ENCODE peak calls at places on chromosomes 12 and 14, in four cellular contexts. S, J, G and L are unnamed samples.

GRCh38 chr12:56448860-56449621 is at the start of gene TIMELESS:
- DNase-seq in J (peak), G (peak), S (peak), L (peak)

GRCh38 chr12:42373669-42374068 is 47.7 kb downstream of the PPHLN1 start:
- DNase-seq in J (no peak), G (no peak), S (no peak), L (no peak)

GRCh38 chr12:116595186-116595585 is 36.0 kb downstream of the MAP1LC3B2 start:
- DNase-seq in G (no peak), S (peak), J (no peak), L (no peak)

GRCh38 chr12:106228320-106228710 is 19.5 kb downstream of the CKAP4 start:
- DNase-seq in J (no peak), S (no peak), G (no peak), L (no peak)

GRCh38 chr14:99321955-99322730 is 50.1 kb upstream of the BCL11B start:
- DNase-seq in G (no peak), J (no peak), S (no peak), L (no peak)

GRCh38 chr14:28703482-28703881 is 63.1 kb upstream of the FOXG1 start:
- DNase-seq in G (no peak), J (no peak), S (no peak), L (no peak)

GRCh38 chr12:113286712-113287111 is 48.2 kb downstream of the SLC8B1 start:
- DNase-seq in J (no peak), S (no peak), G (no peak), L (no peak)

GRCh38 chr14:51651388-51652167 is at the start of gene FRMD6:
- DNase-seq in S (peak), G (peak), J (peak), L (peak)

GRCh38 chr12:115709410-115710065 is 568.0 kb downstream of the MED13L start:
- DNase-seq in G (no peak), J (no peak), S (peak), L (no peak)

GRCh38 chr14:47929334-47929733 is 253.9 kb upstream of the MDGA2 start:
- DNase-seq in S (no peak), J (no peak), G (no peak), L (no peak)

GRCh38 chr14:56002876-56003625 is 115.2 kb upstream of the PELI2 start:
- DNase-seq in S (no peak), G (no peak), J (no peak), L (peak)

GRCh38 chr14:102279688-102280348 is 25.1 kb downstream of the MOK start:
- DNase-seq in G (peak), J (peak), S (peak), L (no peak)

GRCh38 chr12:54592316-54592715 is 3.9 kb upstream of the PPP1R1A start:
- DNase-seq in S (peak), G (no peak), J (peak), L (no peak)

GRCh38 chr12:29614926-29615325 is 117.4 kb upstream of the OVCH1 start:
- DNase-seq in S (peak), J (no peak), G (no peak), L (no peak)

GRCh38 chr12:131789638-131790037 is 38.6 kb upstream of the MMP17 start:
- DNase-seq in G (no peak), S (no peak), J (no peak), L (no peak)

GRCh38 chr12:98895086-98895651 is 250.1 kb downstream of the APAF1 start:
- DNase-seq in J (no peak), S (no peak), G (no peak), L (no peak)

GRCh38 chr12:79844693-79845092 is 90.2 kb downstream of the PPP1R12A start:
- DNase-seq in G (peak), J (peak), S (peak), L (no peak)

GRCh38 chr14:34180428-34180827 is 229.6 kb upstream of the EGLN3 start:
- DNase-seq in G (peak), S (no peak), J (no peak), L (no peak)

GRCh38 chr12:132597333-132598283 is 12.8 kb downstream of the LRCOL1 start:
- DNase-seq in S (peak), J (peak), G (peak), L (no peak)

GRCh38 chr12:110310754-110311153 is 29.7 kb downstream of the ATP2A2 start:
- DNase-seq in S (no peak), J (no peak), G (no peak), L (no peak)

GRCh38 chr14:103313704-103314103 is 20.3 kb upstream of the EIF5 start:
- DNase-seq in J (no peak), S (no peak), G (peak), L (no peak)

GRCh38 chr12:6851153-6851920 is at the start of gene CDCA3:
- DNase-seq in S (peak), J (peak), G (peak), L (peak)

GRCh38 chr12:54980341-54980740 is 4.2 kb downstream of the TESPA1 start:
- DNase-seq in J (no peak), S (no peak), G (no peak), L (no peak)

GRCh38 chr12:109987615-109988014 is 8.6 kb downstream of the GIT2 start:
- DNase-seq in S (no peak), J (peak), G (peak), L (no peak)

GRCh38 chr14:105180598-105181528 is at the start of gene NUDT14:
- DNase-seq in G (peak), S (peak), J (peak), L (peak)

GRCh38 chr14:23300687-23301223 is 1.9 kb downstream of the PPP1R3E start:
- DNase-seq in G (peak), S (no peak), J (peak), L (no peak)

GRCh38 chr14:72790887-72791566 is 102.9 kb downstream of the DPF3 start:
- DNase-seq in G (no peak), S (no peak), J (no peak), L (no peak)

GRCh38 chr12:53764630-53765029 is 12.9 kb upstream of the CISTR start:
- DNase-seq in J (no peak), S (no peak), G (no peak), L (no peak)

GRCh38 chr14:60092516-60092915 is 793 bp downstream of the PCNX4 start:
- DNase-seq in S (peak), J (peak), G (peak), L (peak)

GRCh38 chr12:60172266-60172665 is 576.4 kb downstream of the SLC16A7 start:
- DNase-seq in J (peak), G (peak), S (no peak), L (no peak)

GRCh38 chr12:2339022-2339431 is 286.2 kb downstream of the CACNA1C start:
- DNase-seq in J (peak), S (peak), G (peak), L (no peak)

GRCh38 chr14:76584271-76584702 is 177.0 kb upstream of the VASH1 start:
- DNase-seq in J (no peak), S (no peak), G (no peak), L (no peak)

GRCh38 chr12:104737113-104737512 is 221.0 kb downstream of the SLC41A2 start:
- DNase-seq in G (no peak), J (no peak), S (no peak), L (no peak)

GRCh38 chr14:37230551-37231194 is 32.9 kb downstream of the MIPOL1 start:
- DNase-seq in S (peak), G (peak), J (peak), L (peak)

GRCh38 chr14:37234222-37234621 is 36.5 kb downstream of the MIPOL1 start:
- DNase-seq in S (no peak), J (no peak), G (no peak), L (no peak)

GRCh38 chr14:37237094-37237493 is 39.4 kb downstream of the MIPOL1 start:
- DNase-seq in G (no peak), S (no peak), J (no peak), L (no peak)

GRCh38 chr14:37237735-37238200 is 40.0 kb downstream of the MIPOL1 start:
- DNase-seq in S (no peak), J (no peak), G (no peak), L (no peak)

GRCh38 chr14:37232907-37233481 is 35.3 kb downstream of the MIPOL1 start:
- DNase-seq in S (peak), G (peak), J (peak), L (peak)
- TF ChIP-seq CTCF in S (peak), G (peak), J (peak), L (peak)

GRCh38 chr12:4268549-4269181 is 4.9 kb upstream of the CCND2 start:
- DNase-seq in J (no peak), S (peak), G (no peak), L (no peak)
- H3K4me3 ChIP-seq in J (peak), S (no peak), G (no peak), L (peak)

DNA sequence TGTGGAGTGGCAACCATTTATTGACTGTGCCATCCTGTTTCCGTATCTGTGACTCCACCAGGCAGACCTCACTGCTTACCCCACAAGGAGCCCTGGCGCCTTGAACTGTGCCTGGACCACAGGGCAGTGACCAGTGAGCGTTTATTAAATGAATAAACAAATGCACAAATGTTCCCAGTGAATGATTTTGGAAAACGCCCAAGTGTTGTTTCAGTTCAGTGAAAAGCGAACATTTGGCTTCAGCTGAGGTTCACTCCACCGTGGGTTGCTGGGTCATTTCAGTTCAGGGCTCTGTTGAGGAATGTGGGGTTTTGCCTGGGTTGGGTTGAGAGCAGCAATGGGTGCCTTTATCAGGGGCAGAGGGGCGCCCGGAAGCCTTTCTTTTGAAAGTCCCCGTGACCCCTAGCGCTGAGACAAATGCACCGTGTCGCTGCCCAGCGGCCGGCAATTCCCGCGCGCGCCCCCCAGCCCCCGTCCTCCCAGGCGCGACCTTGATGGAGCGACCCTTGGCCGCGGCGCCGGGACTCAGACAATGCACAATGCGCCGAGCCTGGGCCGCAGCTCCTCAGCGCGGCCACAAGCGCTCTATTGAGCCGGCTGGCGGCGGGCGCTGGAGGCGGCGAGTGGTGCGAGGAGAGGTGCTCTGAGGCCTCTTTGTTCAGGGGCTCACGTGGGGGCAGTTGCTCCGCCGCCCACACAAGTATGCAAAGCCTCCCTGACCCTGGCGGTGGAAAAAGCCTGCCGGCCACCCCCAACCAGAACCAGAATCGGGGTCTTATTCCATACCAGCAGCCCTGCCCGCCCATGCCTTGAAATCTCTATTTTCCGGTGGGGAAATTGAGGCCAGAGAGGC is 40.5 kb upstream of the CLMN start:
- DNase-seq in J (no peak), G (no peak), S (peak), L (no peak)
- H3K9ac ChIP-seq in J (no peak), G (no peak), S (no peak), L (no peak)

GRCh38 chr12:65099182-65099581 is 21.9 kb downstream of the WIF1 start:
- DNase-seq in S (no peak), J (no peak), G (no peak), L (no peak)

GRCh38 chr12:65090461-65090860 is 30.6 kb downstream of the WIF1 start:
- DNase-seq in S (no peak), J (no peak), G (no peak), L (no peak)

GRCh38 chr12:65093571-65093970 is 27.5 kb downstream of the WIF1 start:
- DNase-seq in S (peak), G (no peak), J (no peak), L (no peak)

GRCh38 chr12:65098364-65098763 is 22.7 kb downstream of the WIF1 start:
- DNase-seq in S (no peak), J (no peak), G (peak), L (no peak)

GRCh38 chr12:65094722-65095121 is 26.4 kb downstream of the WIF1 start:
- DNase-seq in G (no peak), J (no peak), S (no peak), L (no peak)
- TF ChIP-seq CTCF in G (no peak), J (no peak), S (no peak), L (no peak)

DNA sequence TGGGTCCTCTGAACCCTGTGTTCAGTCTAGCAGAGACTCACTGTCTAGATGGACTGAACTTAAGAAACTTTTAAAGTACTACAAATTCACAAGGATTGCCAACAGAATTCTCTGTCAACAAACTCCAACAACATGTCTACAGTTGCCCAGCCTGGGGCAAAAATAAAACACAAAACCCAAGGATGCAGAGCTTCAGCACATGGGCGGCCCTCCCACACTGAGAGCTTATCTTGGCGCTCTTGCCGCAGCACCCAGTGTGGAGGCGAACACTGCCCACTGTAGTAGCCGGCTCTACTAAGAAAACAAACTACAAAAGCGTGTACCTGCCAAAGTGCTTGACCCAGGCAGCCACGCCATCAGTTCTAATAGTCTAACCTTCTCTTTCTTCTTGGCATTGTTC is 66.7 kb downstream of the PTPN21 start:
- DNase-seq in S (no peak), J (no peak), G (no peak), L (no peak)
- H3K4me3 ChIP-seq in S (no peak), J (no peak), G (no peak), L (no peak)

GRCh38 chr12:65895031-65895430 is 70.7 kb downstream of the HMGA2 start:
- DNase-seq in J (no peak), G (no peak), S (no peak), L (no peak)

GRCh38 chr12:65899289-65899688 is 75.0 kb downstream of the HMGA2 start:
- DNase-seq in J (no peak), S (no peak), G (no peak), L (no peak)

GRCh38 chr12:65895759-65896656 is 71.7 kb downstream of the HMGA2 start:
- DNase-seq in S (no peak), J (no peak), G (peak), L (no peak)

GRCh38 chr12:65894624-65895023 is 70.3 kb downstream of the HMGA2 start:
- DNase-seq in J (no peak), G (no peak), S (no peak), L (no peak)

GRCh38 chr12:65896743-65897142 is 72.5 kb downstream of the HMGA2 start:
- DNase-seq in J (no peak), S (no peak), G (no peak), L (no peak)
- H3K9ac ChIP-seq in J (no peak), S (no peak), G (no peak), L (no peak)

GRCh38 chr14:96299441-96299840 is 43.4 kb downstream of the BDKRB1 start:
- DNase-seq in G (no peak), S (no peak), J (no peak), L (no peak)

GRCh38 chr14:96304956-96305355 is 48.9 kb downstream of the BDKRB1 start:
- DNase-seq in J (no peak), S (no peak), G (peak), L (no peak)

GRCh38 chr14:96307434-96307833 is 51.4 kb downstream of the BDKRB1 start:
- DNase-seq in G (peak), S (no peak), J (no peak), L (no peak)

GRCh38 chr14:96309128-96309906 is 53.3 kb downstream of the BDKRB1 start:
- DNase-seq in J (no peak), S (no peak), G (no peak), L (no peak)

GRCh38 chr14:96303981-96304380 is 48.0 kb downstream of the BDKRB1 start:
- DNase-seq in J (no peak), G (no peak), S (no peak), L (no peak)
- TF ChIP-seq CTCF in J (no peak), G (no peak), S (no peak), L (no peak)

DNA sequence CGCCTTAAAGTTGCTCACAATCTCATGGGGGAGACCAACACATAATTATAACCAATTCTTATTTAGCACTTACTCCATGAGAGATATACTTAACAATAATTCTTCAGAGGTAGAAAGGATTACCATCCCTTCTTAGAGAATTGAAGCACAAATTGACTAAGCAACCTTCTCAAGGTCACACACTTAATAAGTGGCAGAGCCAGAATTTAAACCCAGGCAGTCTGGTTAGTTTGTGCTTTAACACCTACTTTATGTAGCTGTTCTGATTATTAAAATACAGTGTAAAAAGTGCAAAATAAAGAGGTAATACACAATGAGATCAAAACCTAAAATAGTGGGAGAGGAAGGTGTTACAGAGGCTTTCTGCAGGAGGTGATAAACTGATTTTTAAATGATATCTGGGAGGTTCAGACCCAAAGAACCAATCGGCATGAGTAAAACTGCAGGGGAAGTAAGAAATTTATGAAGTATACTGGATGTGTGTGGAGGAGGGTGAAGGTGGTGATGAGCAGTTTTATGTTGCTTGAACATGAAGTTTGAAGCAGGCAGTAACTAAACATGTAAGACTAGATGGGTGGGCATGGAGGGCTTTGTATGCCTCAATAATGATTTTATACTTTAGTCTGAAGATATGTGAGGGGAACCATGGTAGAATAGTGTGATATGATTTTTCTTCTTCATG is 5.7 kb downstream of the ZBTB1 start:
- DNase-seq in G (no peak), J (no peak), S (no peak), L (no peak)
- H3K4me3 ChIP-seq in G (no peak), J (no peak), S (no peak), L (no peak)